ENCODE peak calls at places on chromosomes 3 and 15, in six cellular contexts. One of them, this sample, is unnamed.

GRCh38 chr3:13670292-13670691 is 121.4 kb downstream of the FBLN2 start:
- DNase-seq in mammary epithelial cell: no peak
- DNase-seq in left ventricle myocardium inferior: no peak
- DNase-seq in ovary: no peak
- DNase-seq in left lung: no peak
- DNase-seq in adrenal gland: no peak
- DNase-seq in this sample: no peak

GRCh38 chr3:42438193-42438592 is 27.8 kb upstream of the LYZL4 start:
- DNase-seq in mammary epithelial cell: no peak
- DNase-seq in left ventricle myocardium inferior: no peak
- DNase-seq in ovary: no peak
- DNase-seq in left lung: no peak
- DNase-seq in adrenal gland: no peak
- DNase-seq in this sample: no peak

GRCh38 chr15:81777546-81777945 is 268.3 kb downstream of the MEX3B start:
- DNase-seq in mammary epithelial cell: no peak
- DNase-seq in left ventricle myocardium inferior: no peak
- DNase-seq in ovary: no peak
- DNase-seq in left lung: no peak
- DNase-seq in adrenal gland: no peak
- DNase-seq in this sample: no peak

GRCh38 chr3:134576831-134577230 is 74.0 kb downstream of the KY start:
- DNase-seq in mammary epithelial cell: no peak
- DNase-seq in left ventricle myocardium inferior: no peak
- DNase-seq in ovary: no peak
- DNase-seq in left lung: no peak
- DNase-seq in adrenal gland: no peak
- DNase-seq in this sample: no peak

GRCh38 chr15:61030451-61030850 is 198.7 kb downstream of the RORA start:
- DNase-seq in mammary epithelial cell: no peak
- DNase-seq in left ventricle myocardium inferior: no peak
- DNase-seq in ovary: no peak
- DNase-seq in left lung: no peak
- DNase-seq in adrenal gland: no peak
- DNase-seq in this sample: no peak

GRCh38 chr3:71152892-71153265 is 430.6 kb downstream of the FOXP1 start:
- DNase-seq in mammary epithelial cell: no peak
- DNase-seq in left ventricle myocardium inferior: no peak
- DNase-seq in ovary: no peak
- DNase-seq in left lung: no peak
- DNase-seq in adrenal gland: no peak
- DNase-seq in this sample: no peak

GRCh38 chr15:71133734-71134464 is 18.6 kb downstream of the THSD4 start:
- DNase-seq in mammary epithelial cell: peak; percentile 85
- DNase-seq in left ventricle myocardium inferior: peak; percentile 55
- DNase-seq in ovary: no peak
- DNase-seq in left lung: no peak
- DNase-seq in adrenal gland: peak; percentile 37
- DNase-seq in this sample: no peak

GRCh38 chr3:170520996-170521395 is 64.9 kb downstream of the SLC7A14 start:
- DNase-seq in mammary epithelial cell: no peak
- DNase-seq in left ventricle myocardium inferior: no peak
- DNase-seq in ovary: no peak
- DNase-seq in left lung: no peak
- DNase-seq in adrenal gland: no peak
- DNase-seq in this sample: no peak

GRCh38 chr3:120498947-120499346 is 48.2 kb upstream of the FSTL1 start:
- DNase-seq in mammary epithelial cell: peak; percentile 86
- DNase-seq in left ventricle myocardium inferior: no peak
- DNase-seq in ovary: no peak
- DNase-seq in left lung: no peak
- DNase-seq in adrenal gland: no peak
- DNase-seq in this sample: peak; percentile 99

GRCh38 chr3:197030379-197031314 is 1.0 kb upstream of the MELTF start:
- DNase-seq in mammary epithelial cell: no peak
- DNase-seq in left ventricle myocardium inferior: no peak
- DNase-seq in ovary: no peak
- DNase-seq in left lung: no peak
- DNase-seq in adrenal gland: no peak
- DNase-seq in this sample: no peak

GRCh38 chr15:61556037-61556648 is 327.0 kb upstream of the RORA start:
- DNase-seq in mammary epithelial cell: peak; percentile 77
- DNase-seq in left ventricle myocardium inferior: no peak
- DNase-seq in ovary: no peak
- DNase-seq in left lung: no peak
- DNase-seq in adrenal gland: no peak
- DNase-seq in this sample: no peak

GRCh38 chr3:103515116-103515515 is 1080.3 kb downstream of the ZPLD1 start:
- DNase-seq in mammary epithelial cell: no peak
- DNase-seq in left ventricle myocardium inferior: no peak
- DNase-seq in ovary: no peak
- DNase-seq in left lung: no peak
- DNase-seq in adrenal gland: no peak
- DNase-seq in this sample: no peak

GRCh38 chr3:12545473-12545791 is at the start of gene MKRN2OS:
- DNase-seq in mammary epithelial cell: peak; percentile 91
- DNase-seq in left ventricle myocardium inferior: no peak
- DNase-seq in ovary: no peak
- DNase-seq in left lung: no peak
- DNase-seq in adrenal gland: no peak
- DNase-seq in this sample: no peak

GRCh38 chr15:23504003-23504402 is 57.0 kb upstream of the GOLGA6L2 start:
- DNase-seq in mammary epithelial cell: no peak
- DNase-seq in left ventricle myocardium inferior: no peak
- DNase-seq in ovary: no peak
- DNase-seq in left lung: no peak
- DNase-seq in adrenal gland: no peak
- DNase-seq in this sample: no peak

GRCh38 chr3:74349035-74349434 is 265.4 kb downstream of the CNTN3 start:
- DNase-seq in mammary epithelial cell: no peak
- DNase-seq in left ventricle myocardium inferior: no peak
- DNase-seq in ovary: no peak
- DNase-seq in left lung: no peak
- DNase-seq in adrenal gland: no peak
- DNase-seq in this sample: no peak

GRCh38 chr15:85794598-85795319 is at the start of gene KLHL25:
- DNase-seq in mammary epithelial cell: peak; percentile 94
- DNase-seq in left ventricle myocardium inferior: peak; percentile 95
- DNase-seq in ovary: peak; percentile 94
- DNase-seq in left lung: peak; percentile 97
- DNase-seq in adrenal gland: peak; percentile 95
- DNase-seq in this sample: peak; percentile 65

GRCh38 chr15:70451861-70452653 is 311.3 kb downstream of the UACA start:
- DNase-seq in mammary epithelial cell: no peak
- DNase-seq in left ventricle myocardium inferior: no peak
- DNase-seq in ovary: no peak
- DNase-seq in left lung: peak; percentile 82
- DNase-seq in adrenal gland: no peak
- DNase-seq in this sample: no peak

GRCh38 chr15:75056036-75056435 is 32.6 kb downstream of the PPCDC start:
- DNase-seq in mammary epithelial cell: no peak
- DNase-seq in left ventricle myocardium inferior: no peak
- DNase-seq in ovary: no peak
- DNase-seq in left lung: no peak
- DNase-seq in adrenal gland: no peak
- DNase-seq in this sample: no peak

GRCh38 chr3:127784865-127785710 is 37.2 kb downstream of the MGLL start:
- DNase-seq in mammary epithelial cell: no peak
- DNase-seq in left ventricle myocardium inferior: no peak
- DNase-seq in ovary: no peak
- DNase-seq in left lung: peak; percentile 80
- DNase-seq in adrenal gland: no peak
- DNase-seq in this sample: no peak
- H3K4me3 ChIP-seq in mammary epithelial cell: no peak overlapping the region
- H3K4me3 ChIP-seq in left ventricle myocardium inferior: no peak overlapping the region
- H3K4me3 ChIP-seq in ovary: no peak overlapping the region
- H3K4me3 ChIP-seq in left lung: no peak overlapping the region
- H3K4me3 ChIP-seq in adrenal gland: no peak overlapping the region
- H3K4me3 ChIP-seq in this sample: no peak overlapping the region

DNA sequence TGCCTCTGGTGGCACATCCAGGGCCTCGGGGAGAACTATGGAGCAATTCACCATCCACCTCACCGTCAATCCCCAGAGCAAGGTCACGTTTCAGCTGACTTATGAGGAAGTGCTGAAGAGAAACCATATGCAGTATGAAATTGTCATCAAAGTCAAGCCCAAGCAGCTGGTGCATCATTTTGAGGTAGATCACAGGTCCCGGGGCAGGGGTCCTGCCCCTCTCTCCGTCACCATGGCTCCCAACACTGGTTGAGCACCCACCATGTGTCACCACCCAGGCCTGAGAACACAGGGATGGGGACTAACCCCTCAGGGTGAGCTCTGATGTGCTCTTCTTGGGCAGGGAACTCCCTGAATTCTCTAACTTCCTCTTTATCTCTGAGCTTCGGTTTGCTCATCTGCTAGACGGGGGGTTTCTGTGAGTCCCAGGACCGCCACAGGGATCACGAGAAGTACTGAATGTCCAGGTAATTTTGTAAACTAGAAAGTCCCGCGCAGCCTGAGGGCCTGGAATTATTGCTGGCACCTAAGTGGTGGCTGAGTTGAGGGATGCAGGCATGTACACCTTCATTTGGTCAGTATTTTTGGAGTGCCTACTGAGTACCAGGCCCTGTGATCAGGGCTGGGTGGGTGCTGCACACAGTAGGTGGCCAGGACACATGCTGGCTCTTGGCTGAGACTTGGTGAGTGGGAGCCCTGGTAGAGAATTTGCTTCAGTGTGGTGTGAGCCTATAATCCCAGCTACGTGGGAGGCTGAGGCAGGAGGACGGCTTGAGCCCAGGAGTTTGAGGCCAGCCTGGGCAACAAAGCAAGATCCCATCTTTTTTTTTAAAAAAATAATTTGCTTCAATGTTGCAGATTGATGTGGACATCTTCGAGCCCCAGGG is 2.3 kb downstream of the ITIH1 start:
- DNase-seq in mammary epithelial cell: no peak
- DNase-seq in left ventricle myocardium inferior: no peak
- DNase-seq in ovary: no peak
- DNase-seq in left lung: no peak
- DNase-seq in adrenal gland: no peak
- DNase-seq in this sample: no peak
- H3K36me3 ChIP-seq in mammary epithelial cell: no peaks in the 10 kb centered on the region
- H3K36me3 ChIP-seq in left ventricle myocardium inferior: no peaks in the 10 kb centered on the region
- H3K36me3 ChIP-seq in ovary: no peaks in the 10 kb centered on the region
- H3K36me3 ChIP-seq in left lung: no peaks in the 10 kb centered on the region
- H3K36me3 ChIP-seq in adrenal gland: no peaks in the 10 kb centered on the region
- H3K36me3 ChIP-seq in this sample: no peaks in the 10 kb centered on the region

GRCh38 chr15:38768970-38769369 is 204.4 kb upstream of the RASGRP1 start:
- DNase-seq in mammary epithelial cell: no peak
- DNase-seq in left ventricle myocardium inferior: no peak
- DNase-seq in ovary: peak; percentile 24
- DNase-seq in left lung: no peak
- DNase-seq in adrenal gland: no peak
- DNase-seq in this sample: no peak
- TF ChIP-seq CTCF in mammary epithelial cell: no peak
- TF ChIP-seq CTCF in left ventricle myocardium inferior: peak; percentile 27
- TF ChIP-seq CTCF in ovary: no peak
- TF ChIP-seq CTCF in left lung: no peak
- TF ChIP-seq CTCF in adrenal gland: no peak
- TF ChIP-seq CTCF in this sample: peak; percentile 40

GRCh38 chr3:176275113-176275512 is 922.2 kb downstream of the TBL1XR1 start:
- DNase-seq in mammary epithelial cell: no peak
- DNase-seq in left ventricle myocardium inferior: no peak
- DNase-seq in ovary: no peak
- DNase-seq in left lung: no peak
- DNase-seq in adrenal gland: no peak
- DNase-seq in this sample: no peak
- H3K4me3 ChIP-seq in mammary epithelial cell: no peak overlapping the region
- H3K4me3 ChIP-seq in left ventricle myocardium inferior: no peak overlapping the region
- H3K4me3 ChIP-seq in ovary: no peak overlapping the region
- H3K4me3 ChIP-seq in left lung: no peak overlapping the region
- H3K4me3 ChIP-seq in adrenal gland: no peak overlapping the region
- H3K4me3 ChIP-seq in this sample: no peak overlapping the region